ENCODE peak calls at places on chromosomes 12 and 14, in four cellular contexts. One of them, this sample, is unnamed.

GRCh38 chr14:99574099-99574880 is 29.7 kb downstream of the CCDC85C start:
- DNase-seq in Calu3: peak; percentile 65
- DNase-seq in mesothelial cell of epicardium: peak; percentile 86
- DNase-seq in CD8-positive, alpha-beta memory T cell: no peak
- DNase-seq in this sample: no peak

GRCh38 chr12:118330421-118331018 is 42.2 kb downstream of the TAOK3 start:
- DNase-seq in Calu3: no peak
- DNase-seq in mesothelial cell of epicardium: no peak
- DNase-seq in CD8-positive, alpha-beta memory T cell: no peak
- DNase-seq in this sample: no peak

GRCh38 chr12:120702629-120703028 is 7.6 kb upstream of the UNC119B start:
- DNase-seq in Calu3: no peak
- DNase-seq in mesothelial cell of epicardium: no peak
- DNase-seq in CD8-positive, alpha-beta memory T cell: no peak
- DNase-seq in this sample: no peak

GRCh38 chr12:9372202-9372601 is 164.0 kb upstream of the PZP start:
- DNase-seq in Calu3: no peak
- DNase-seq in mesothelial cell of epicardium: no peak
- DNase-seq in CD8-positive, alpha-beta memory T cell: no peak
- DNase-seq in this sample: no peak

GRCh38 chr12:105813201-105813600 is 325.6 kb downstream of the NUAK1 start:
- DNase-seq in Calu3: no peak
- DNase-seq in mesothelial cell of epicardium: no peak
- DNase-seq in CD8-positive, alpha-beta memory T cell: no peak
- DNase-seq in this sample: no peak

GRCh38 chr14:104082807-104083206 is 2.7 kb upstream of the ASPG start:
- DNase-seq in Calu3: no peak
- DNase-seq in mesothelial cell of epicardium: no peak
- DNase-seq in CD8-positive, alpha-beta memory T cell: no peak
- DNase-seq in this sample: no peak

GRCh38 chr12:13044002-13044858 is at the start of gene FAM234B:
- DNase-seq in Calu3: peak; percentile 81
- DNase-seq in mesothelial cell of epicardium: peak; percentile 79
- DNase-seq in CD8-positive, alpha-beta memory T cell: peak; percentile 55
- DNase-seq in this sample: peak; percentile 68

GRCh38 chr14:92437729-92438280 is 75.8 kb upstream of the RIN3 start:
- DNase-seq in Calu3: no peak
- DNase-seq in mesothelial cell of epicardium: no peak
- DNase-seq in CD8-positive, alpha-beta memory T cell: no peak
- DNase-seq in this sample: no peak

GRCh38 chr12:6478406-6478805 is 7.9 kb upstream of the VAMP1 start:
- DNase-seq in Calu3: no peak
- DNase-seq in mesothelial cell of epicardium: no peak
- DNase-seq in CD8-positive, alpha-beta memory T cell: no peak
- DNase-seq in this sample: no peak

GRCh38 chr14:54683882-54684794 is 117.2 kb downstream of the SAMD4A start:
- DNase-seq in Calu3: no peak
- DNase-seq in mesothelial cell of epicardium: no peak
- DNase-seq in CD8-positive, alpha-beta memory T cell: no peak
- DNase-seq in this sample: no peak

GRCh38 chr14:92638266-92638665 is 110.2 kb downstream of the LGMN start:
- DNase-seq in Calu3: no peak
- DNase-seq in mesothelial cell of epicardium: no peak
- DNase-seq in CD8-positive, alpha-beta memory T cell: no peak
- DNase-seq in this sample: no peak

GRCh38 chr14:105999361-106000028 is 473.1 kb downstream of the TMEM121 start:
- DNase-seq in Calu3: peak; percentile 37
- DNase-seq in mesothelial cell of epicardium: no peak
- DNase-seq in CD8-positive, alpha-beta memory T cell: peak; percentile 63
- DNase-seq in this sample: peak; percentile 75

GRCh38 chr14:79910086-79910485 is 301.2 kb downstream of the DIO2 start:
- DNase-seq in Calu3: no peak
- DNase-seq in mesothelial cell of epicardium: no peak
- DNase-seq in CD8-positive, alpha-beta memory T cell: no peak
- DNase-seq in this sample: no peak

GRCh38 chr14:39576726-39577125 is 144.5 kb upstream of the FBXO33 start:
- DNase-seq in Calu3: no peak
- DNase-seq in mesothelial cell of epicardium: no peak
- DNase-seq in CD8-positive, alpha-beta memory T cell: no peak
- DNase-seq in this sample: no peak